ENCODE peak calls at places on chromosomes 4 and X, in eight cellular contexts. One of them, this sample, is unnamed.

GRCh38 chr4:189084671-189085070 is 856.0 kb upstream of the FRG1 start:
- DNase-seq in stomach: no peak
- DNase-seq in esophagus squamous epithelium: no peak
- DNase-seq in esophagus muscularis mucosa: no peak
- DNase-seq in sigmoid colon: no peak
- DNase-seq in A549: no peak
- DNase-seq in tibial nerve: no peak
- DNase-seq in right lobe of liver: no peak
- DNase-seq in this sample: no peak

GRCh38 chr4:86032476-86033022 is 327.3 kb downstream of the MAPK10 start:
- DNase-seq in right lobe of liver: no peak
- DNase-seq in tibial nerve: peak; percentile 7
- DNase-seq in esophagus muscularis mucosa: no peak
- DNase-seq in A549: no peak
- DNase-seq in sigmoid colon: peak; percentile 59
- DNase-seq in esophagus squamous epithelium: no peak
- DNase-seq in stomach: no peak
- DNase-seq in this sample: peak; percentile 71

GRCh38 chrX:137297167-137297566 is 263.4 kb upstream of the GPR101 start:
- DNase-seq in esophagus muscularis mucosa: no peak
- DNase-seq in tibial nerve: no peak
- DNase-seq in stomach: no peak
- DNase-seq in esophagus squamous epithelium: no peak
- DNase-seq in A549: no peak
- DNase-seq in right lobe of liver: no peak
- DNase-seq in sigmoid colon: no peak
- DNase-seq in this sample: no peak

GRCh38 chr4:40881096-40881495 is 131.3 kb downstream of the NSUN7 start:
- DNase-seq in esophagus muscularis mucosa: no peak
- DNase-seq in A549: no peak
- DNase-seq in esophagus squamous epithelium: no peak
- DNase-seq in sigmoid colon: no peak
- DNase-seq in right lobe of liver: no peak
- DNase-seq in stomach: no peak
- DNase-seq in tibial nerve: no peak
- DNase-seq in this sample: no peak

GRCh38 chr4:134408897-134409296 is 207.3 kb upstream of the PABPC4L start:
- DNase-seq in esophagus squamous epithelium: no peak
- DNase-seq in esophagus muscularis mucosa: no peak
- DNase-seq in sigmoid colon: no peak
- DNase-seq in stomach: no peak
- DNase-seq in tibial nerve: no peak
- DNase-seq in right lobe of liver: no peak
- DNase-seq in A549: no peak
- DNase-seq in this sample: no peak

GRCh38 chr4:144721994-144722393 is 76.0 kb downstream of the HHIP start:
- DNase-seq in esophagus muscularis mucosa: no peak
- DNase-seq in esophagus squamous epithelium: no peak
- DNase-seq in A549: no peak
- DNase-seq in tibial nerve: no peak
- DNase-seq in sigmoid colon: no peak
- DNase-seq in stomach: no peak
- DNase-seq in right lobe of liver: no peak
- DNase-seq in this sample: no peak

GRCh38 chr4:114180481-114180880 is 201.0 kb upstream of the ARSJ start:
- DNase-seq in right lobe of liver: no peak
- DNase-seq in stomach: no peak
- DNase-seq in sigmoid colon: no peak
- DNase-seq in tibial nerve: peak; percentile 33
- DNase-seq in esophagus muscularis mucosa: no peak
- DNase-seq in esophagus squamous epithelium: no peak
- DNase-seq in A549: peak; percentile 7
- DNase-seq in this sample: no peak

GRCh38 chrX:154734101-154734781 is 16.6 kb downstream of the GAB3 start:
- DNase-seq in stomach: no peak
- DNase-seq in esophagus muscularis mucosa: no peak
- DNase-seq in esophagus squamous epithelium: no peak
- DNase-seq in sigmoid colon: no peak
- DNase-seq in tibial nerve: no peak
- DNase-seq in right lobe of liver: no peak
- DNase-seq in A549: no peak
- DNase-seq in this sample: peak; percentile 40

GRCh38 chrX:150314186-150314585 is 48.9 kb upstream of the MAMLD1 start:
- DNase-seq in stomach: no peak
- DNase-seq in esophagus muscularis mucosa: no peak
- DNase-seq in right lobe of liver: no peak
- DNase-seq in sigmoid colon: no peak
- DNase-seq in tibial nerve: no peak
- DNase-seq in esophagus squamous epithelium: no peak
- DNase-seq in A549: no peak
- DNase-seq in this sample: no peak

GRCh38 chr4:138658518-138658917 is 357.1 kb upstream of the NOCT start:
- DNase-seq in stomach: no peak
- DNase-seq in sigmoid colon: no peak
- DNase-seq in tibial nerve: no peak
- DNase-seq in esophagus muscularis mucosa: no peak
- DNase-seq in esophagus squamous epithelium: no peak
- DNase-seq in A549: no peak
- DNase-seq in right lobe of liver: no peak
- DNase-seq in this sample: no peak

DNA sequence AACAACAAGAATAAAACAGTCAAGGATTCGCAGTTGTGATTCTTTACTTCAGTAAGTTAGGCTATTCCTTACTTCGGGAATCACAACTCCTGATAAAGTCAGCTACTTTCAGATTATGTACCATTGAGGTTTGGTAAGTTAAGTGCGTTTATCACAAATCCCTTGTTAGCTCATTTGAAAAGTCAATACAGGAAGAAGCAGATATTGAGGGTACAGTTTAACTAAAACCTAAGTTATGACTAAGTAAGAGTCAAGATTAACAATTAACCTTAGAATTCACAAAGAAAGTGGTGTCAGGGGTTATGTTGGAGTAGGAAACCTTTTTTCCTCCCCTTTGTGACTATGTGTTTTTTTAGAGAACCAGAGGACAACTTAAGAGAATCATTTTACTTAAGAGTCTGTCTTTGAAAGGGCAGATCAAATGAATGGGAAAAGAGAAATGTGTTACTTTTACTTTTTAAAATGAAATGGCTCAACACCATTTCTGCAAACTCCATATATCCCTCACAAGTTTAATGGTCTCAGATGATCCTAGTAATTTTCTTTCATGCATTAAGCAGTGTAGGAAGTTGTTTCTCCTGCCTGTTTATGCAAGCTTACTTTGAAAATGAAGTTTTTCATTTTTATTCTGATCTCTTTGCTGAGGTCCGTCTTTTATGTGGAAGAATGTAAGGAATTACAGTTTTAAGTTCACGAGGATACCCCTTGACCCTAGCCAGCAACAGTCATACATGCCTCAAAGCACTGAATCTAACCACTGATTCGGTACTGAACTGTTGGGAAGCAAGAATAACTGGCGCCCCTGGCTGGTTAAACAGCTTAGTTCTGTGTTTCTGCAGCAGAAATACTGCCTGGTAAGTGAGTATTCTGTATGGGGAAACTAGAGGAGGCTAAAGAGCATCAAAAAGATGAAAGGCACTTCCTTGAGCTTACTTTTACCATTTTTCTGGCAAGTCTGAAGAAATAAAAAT is 211.7 kb downstream of the SLC4A4 start:
- DNase-seq in esophagus squamous epithelium: no peak
- DNase-seq in esophagus muscularis mucosa: no peak
- DNase-seq in right lobe of liver: no peak
- DNase-seq in A549: no peak
- DNase-seq in stomach: no peak
- DNase-seq in tibial nerve: no peak
- DNase-seq in sigmoid colon: no peak
- DNase-seq in this sample: no peak
- TF ChIP-seq CTCF in esophagus squamous epithelium: no peak
- TF ChIP-seq CTCF in esophagus muscularis mucosa: no peak
- TF ChIP-seq CTCF in right lobe of liver: peak; percentile 7
- TF ChIP-seq CTCF in A549: no peak
- TF ChIP-seq CTCF in stomach: no peak
- TF ChIP-seq CTCF in tibial nerve: no peak
- TF ChIP-seq CTCF in sigmoid colon: no peak
- TF ChIP-seq CTCF in this sample: no peak

GRCh38 chr4:10115271-10115656 is 1.3 kb downstream of the WDR1 start:
- DNase-seq in esophagus muscularis mucosa: no peak
- DNase-seq in A549: no peak
- DNase-seq in sigmoid colon: no peak
- DNase-seq in right lobe of liver: no peak
- DNase-seq in tibial nerve: no peak
- DNase-seq in esophagus squamous epithelium: no peak
- DNase-seq in stomach: no peak
- DNase-seq in this sample: no peak

GRCh38 chr4:10118355-10119004 is 1.9 kb upstream of the WDR1 start:
- DNase-seq in stomach: no peak
- DNase-seq in tibial nerve: no peak
- DNase-seq in sigmoid colon: no peak
- DNase-seq in A549: no peak
- DNase-seq in esophagus muscularis mucosa: no peak
- DNase-seq in right lobe of liver: no peak
- DNase-seq in esophagus squamous epithelium: no peak
- DNase-seq in this sample: no peak

GRCh38 chr4:10117424-10118354 is 1.1 kb upstream of the WDR1 start:
- DNase-seq in right lobe of liver: no peak
- DNase-seq in esophagus muscularis mucosa: no peak
- DNase-seq in sigmoid colon: peak; percentile 73
- DNase-seq in A549: no peak
- DNase-seq in esophagus squamous epithelium: no peak
- DNase-seq in tibial nerve: no peak
- DNase-seq in stomach: no peak
- DNase-seq in this sample: no peak

GRCh38 chr4:10115657-10116624 is 658 bp downstream of the WDR1 start:
- DNase-seq in esophagus muscularis mucosa: no peak
- DNase-seq in right lobe of liver: peak; percentile 68
- DNase-seq in A549: peak; percentile 62
- DNase-seq in sigmoid colon: no peak
- DNase-seq in esophagus squamous epithelium: peak; percentile 55
- DNase-seq in tibial nerve: no peak
- DNase-seq in stomach: peak; percentile 75
- DNase-seq in this sample: peak; percentile 72

GRCh38 chr4:10116625-10117423 is at the start of gene WDR1:
- DNase-seq in esophagus squamous epithelium: peak; percentile 85
- DNase-seq in right lobe of liver: peak; percentile 98
- DNase-seq in tibial nerve: peak; percentile 96
- DNase-seq in esophagus muscularis mucosa: peak; percentile 99
- DNase-seq in sigmoid colon: peak; percentile 99
- DNase-seq in stomach: peak; percentile 97
- DNase-seq in A549: peak; percentile 72
- DNase-seq in this sample: peak; percentile 96
- TF ChIP-seq POLR2A in esophagus squamous epithelium: peak; percentile 96
- TF ChIP-seq POLR2A in right lobe of liver: peak; percentile 96
- TF ChIP-seq POLR2A in tibial nerve: peak; percentile 98
- TF ChIP-seq POLR2A in esophagus muscularis mucosa: peak; percentile 94
- TF ChIP-seq POLR2A in sigmoid colon: peak; percentile 98
- TF ChIP-seq POLR2A in stomach: no peak
- TF ChIP-seq POLR2A in A549: peak; percentile 83
- TF ChIP-seq POLR2A in this sample: peak; percentile 95

DNA sequence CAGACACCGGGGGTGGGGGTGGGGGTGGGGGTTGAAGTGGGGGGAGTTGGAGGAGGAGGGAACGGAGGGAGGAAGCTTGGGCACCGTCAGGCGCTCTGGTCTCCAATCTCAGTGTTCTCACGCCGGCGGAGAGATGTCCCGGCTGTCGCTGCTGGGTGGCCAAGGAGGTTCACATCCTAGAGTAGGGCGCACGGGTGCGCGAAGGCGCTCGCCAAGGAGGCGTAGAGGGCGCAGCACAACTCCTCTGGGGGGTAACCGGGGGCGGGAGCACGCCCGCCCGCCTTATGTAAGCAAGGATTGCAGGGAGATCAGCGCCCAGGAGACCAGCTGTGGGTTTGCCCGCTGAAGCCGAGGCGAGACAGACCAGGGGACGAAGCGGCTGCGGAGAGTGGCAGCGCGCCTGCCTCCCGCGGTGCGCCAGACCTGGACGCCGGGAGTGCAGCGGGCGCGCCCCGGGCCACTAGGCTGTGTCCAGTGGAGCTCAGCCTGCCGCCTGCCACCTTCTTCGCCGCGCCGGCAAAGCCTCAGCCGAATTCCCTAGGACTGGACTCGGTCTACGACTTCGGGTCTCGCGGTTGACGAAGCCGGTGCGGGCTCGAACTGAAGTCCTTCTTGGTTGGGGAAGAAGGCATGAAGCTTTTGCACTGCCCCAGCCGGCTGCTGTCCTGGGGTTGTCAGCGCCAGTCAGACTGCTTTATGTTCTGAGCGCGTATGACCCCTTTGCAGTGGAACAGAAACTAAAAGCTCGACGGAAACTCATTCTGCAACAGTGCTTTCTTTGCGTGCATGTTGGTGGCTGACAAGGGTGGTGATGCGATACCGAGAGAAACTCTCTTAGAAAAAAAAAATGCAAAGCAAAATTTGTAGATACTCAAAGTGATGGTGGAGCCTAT is 719 bp upstream of the UNC5C start:
- DNase-seq in sigmoid colon: peak; percentile 62
- DNase-seq in esophagus squamous epithelium: no peak
- DNase-seq in A549: no peak
- DNase-seq in esophagus muscularis mucosa: no peak
- DNase-seq in stomach: peak; percentile 27
- DNase-seq in tibial nerve: peak; percentile 25
- DNase-seq in right lobe of liver: no peak
- DNase-seq in this sample: peak; percentile 49
- H3K4me3 ChIP-seq in sigmoid colon: peak overlapping the region; percentile 40
- H3K4me3 ChIP-seq in esophagus squamous epithelium: peak overlapping the region; percentile 64
- H3K4me3 ChIP-seq in A549: peak overlapping the region; percentile 48
- H3K4me3 ChIP-seq in esophagus muscularis mucosa: peak overlapping the region; percentile 60
- H3K4me3 ChIP-seq in stomach: peak overlapping the region; percentile 60
- H3K4me3 ChIP-seq in tibial nerve: peak overlapping the region; percentile 47
- H3K4me3 ChIP-seq in right lobe of liver: peak overlapping the region; percentile 33
- H3K4me3 ChIP-seq in this sample: peak overlapping the region; percentile 66

GRCh38 chr4:27094224-27094623 is 233.6 kb downstream of the STIM2 start:
- DNase-seq in tibial nerve: no peak
- DNase-seq in A549: no peak
- DNase-seq in right lobe of liver: no peak
- DNase-seq in esophagus squamous epithelium: no peak
- DNase-seq in sigmoid colon: no peak
- DNase-seq in stomach: no peak
- DNase-seq in esophagus muscularis mucosa: no peak
- DNase-seq in this sample: no peak

GRCh38 chr4:27094785-27095184 is 234.1 kb downstream of the STIM2 start:
- DNase-seq in esophagus squamous epithelium: no peak
- DNase-seq in right lobe of liver: no peak
- DNase-seq in tibial nerve: no peak
- DNase-seq in stomach: peak; percentile 58
- DNase-seq in sigmoid colon: no peak
- DNase-seq in esophagus muscularis mucosa: no peak
- DNase-seq in A549: no peak
- DNase-seq in this sample: peak; percentile 28

GRCh38 chr4:27100713-27101112 is 240.1 kb downstream of the STIM2 start:
- DNase-seq in A549: no peak
- DNase-seq in sigmoid colon: no peak
- DNase-seq in stomach: no peak
- DNase-seq in tibial nerve: no peak
- DNase-seq in esophagus muscularis mucosa: no peak
- DNase-seq in right lobe of liver: no peak
- DNase-seq in esophagus squamous epithelium: no peak
- DNase-seq in this sample: no peak

GRCh38 chr4:27098034-27098433 is 237.4 kb downstream of the STIM2 start:
- DNase-seq in esophagus squamous epithelium: no peak
- DNase-seq in sigmoid colon: no peak
- DNase-seq in esophagus muscularis mucosa: no peak
- DNase-seq in A549: no peak
- DNase-seq in stomach: no peak
- DNase-seq in right lobe of liver: no peak
- DNase-seq in tibial nerve: no peak
- DNase-seq in this sample: no peak

GRCh38 chr4:27096142-27096824 is 235.6 kb downstream of the STIM2 start:
- DNase-seq in tibial nerve: no peak
- DNase-seq in sigmoid colon: no peak
- DNase-seq in stomach: no peak
- DNase-seq in esophagus squamous epithelium: no peak
- DNase-seq in right lobe of liver: no peak
- DNase-seq in esophagus muscularis mucosa: no peak
- DNase-seq in A549: no peak
- DNase-seq in this sample: no peak
- TF ChIP-seq CTCF in tibial nerve: no peak
- TF ChIP-seq CTCF in sigmoid colon: no peak
- TF ChIP-seq CTCF in stomach: no peak
- TF ChIP-seq CTCF in esophagus squamous epithelium: no peak
- TF ChIP-seq CTCF in right lobe of liver: no peak
- TF ChIP-seq CTCF in esophagus muscularis mucosa: no peak
- TF ChIP-seq CTCF in A549: no peak
- TF ChIP-seq CTCF in this sample: no peak